ENCODE peak calls at places on chromosomes 11 and 22, in five cellular contexts. C is osteoblast, M is stomach, V is uterus, B is PC-3. S is an unnamed sample. For H3K4me1, the result is how much of the 10 kb centered on the place peaks cover.

GRCh38 chr11:3959015-3959917 is 103.8 kb downstream of the STIM1 start:
- DNase-seq in C (peak), M (no peak), V (no peak), B (peak), S (no peak)

GRCh38 chr11:35815556-35816315 is 128.1 kb upstream of the LDLRAD3 start:
- DNase-seq in C (no peak), M (no peak), V (peak), B (no peak), S (no peak)

GRCh38 chr22:23836281-23836680 is 2.5 kb downstream of the DERL3 start:
- DNase-seq in C (no peak), M (no peak), V (no peak), B (no peak), S (peak)

GRCh38 chr11:134098566-134099184 is 29.8 kb downstream of the JAM3 start:
- DNase-seq in C (no peak), M (no peak), V (no peak), B (peak), S (no peak)

GRCh38 chr11:65454696-65455456 is 32.3 kb downstream of the NEAT1 start:
- DNase-seq in C (peak), M (peak), V (peak), B (peak), S (peak)

GRCh38 chr11:97989121-97989520 is 1031.6 kb upstream of the CNTN5 start:
- DNase-seq in C (no peak), M (no peak), V (no peak), B (no peak), S (no peak)

GRCh38 chr22:31838917-31839316 is 85.1 kb downstream of the DEPDC5 start:
- DNase-seq in C (no peak), M (no peak), V (no peak), B (peak), S (no peak)

GRCh38 chr22:47043835-47044721 is 281.6 kb downstream of the TBC1D22A start:
- DNase-seq in C (peak), M (peak), V (no peak), B (no peak), S (peak)

GRCh38 chr11:110759972-110760381 is 47.7 kb upstream of the ARHGAP20 start:
- DNase-seq in C (no peak), M (peak), V (no peak), B (no peak), S (no peak)

GRCh38 chr22:38051900-38052862 is 5.0 kb upstream of the PICK1 start:
- DNase-seq in C (peak), M (peak), V (peak), B (peak), S (peak)

GRCh38 chr22:47110817-47111443 is 348.5 kb downstream of the TBC1D22A start:
- DNase-seq in C (peak), M (no peak), V (peak), B (no peak), S (no peak)

GRCh38 chr22:35627267-35628041 is 10.3 kb upstream of the MB start:
- DNase-seq in C (peak), M (peak), V (peak), B (peak), S (peak)

GRCh38 chr11:6307879-6308278 is 12.4 kb downstream of the CAVIN3 start:
- DNase-seq in C (peak), M (no peak), V (no peak), B (peak), S (no peak)

GRCh38 chr11:20443596-20443995 is 56.1 kb downstream of the PRMT3 start:
- DNase-seq in C (peak), M (no peak), V (no peak), B (peak), S (no peak)

GRCh38 chr11:102780491-102780918 is at the start of gene MMP10:
- DNase-seq in C (peak), M (no peak), V (no peak), B (peak), S (no peak)

GRCh38 chr22:22111267-22111751 is 128.7 kb upstream of the TOP3B start:
- DNase-seq in C (peak), M (no peak), V (no peak), B (peak), S (no peak)

GRCh38 chr11:1939006-1939626 is 8.0 kb upstream of the MRPL23 start:
- DNase-seq in C (peak), M (no peak), V (no peak), B (no peak), S (peak)

GRCh38 chr11:71083105-71083504 is 169.3 kb downstream of the SHANK2 start:
- DNase-seq in C (no peak), M (no peak), V (no peak), B (no peak), S (no peak)

GRCh38 chr11:15667127-15667725 is 552.5 kb downstream of the INSC start:
- DNase-seq in C (no peak), M (no peak), V (no peak), B (peak), S (no peak)

GRCh38 chr11:78855146-78855545 is 280.5 kb upstream of the NARS2 start:
- DNase-seq in C (no peak), M (no peak), V (no peak), B (no peak), S (no peak)

GRCh38 chr11:121630041-121630440 is 177.3 kb upstream of the SORL1-AS1 start:
- DNase-seq in C (peak), M (no peak), V (no peak), B (peak), S (no peak)

GRCh38 chr11:35486934-35487333 is 38.5 kb downstream of the PAMR1 start:
- DNase-seq in C (no peak), M (peak), V (no peak), B (no peak), S (no peak)

GRCh38 chr11:72263363-72263762 is 19.4 kb upstream of the PHOX2A start:
- DNase-seq in C (no peak), M (no peak), V (no peak), B (peak), S (no peak)

GRCh38 chr22:24338701-24339451 is 68.2 kb downstream of the SPECC1L start:
- DNase-seq in C (no peak), M (no peak), V (no peak), B (no peak), S (no peak)

GRCh38 chr11:122668562-122669090 is 13.1 kb downstream of the UBASH3B start:
- DNase-seq in C (peak), M (no peak), V (no peak), B (peak), S (no peak)

DNA sequence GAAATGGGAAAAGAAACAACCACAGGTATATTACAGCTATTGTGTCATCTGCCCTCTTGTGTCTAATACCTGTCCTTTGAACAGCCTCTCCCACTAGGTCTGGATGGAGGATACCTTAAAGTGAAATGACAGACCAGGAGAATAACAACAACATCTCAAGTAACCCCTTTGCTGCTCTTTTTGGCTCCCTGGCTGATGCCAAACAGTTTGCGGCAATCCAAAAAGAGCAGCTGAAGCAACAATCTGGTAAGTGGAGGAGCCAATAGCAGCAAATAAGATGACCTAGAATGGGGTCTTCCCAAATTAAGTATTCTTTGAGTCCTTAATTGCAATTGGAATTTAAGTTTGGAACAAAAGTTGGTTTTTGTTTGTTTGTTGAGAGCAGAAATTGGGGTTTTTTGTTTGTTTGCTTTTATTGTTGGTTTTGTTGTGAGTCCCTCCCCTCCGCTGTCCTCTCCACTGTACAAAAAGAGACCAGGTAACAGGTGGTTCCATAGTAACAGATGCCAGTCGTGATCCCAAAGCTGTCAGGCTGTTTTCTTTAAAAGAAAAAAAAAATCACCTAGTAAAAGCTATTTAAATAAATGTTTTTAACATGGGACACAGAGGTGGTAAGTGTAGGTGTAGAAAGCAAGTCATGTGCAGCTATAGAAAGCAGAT is 5.7 kb downstream of the UBE4A start:
- DNase-seq in C (no peak), M (no peak), V (no peak), B (no peak), S (no peak)
- H3K27ac ChIP-seq in C (no peak), M (no peak), V (no peak), B (no peak), S (no peak)

DNA sequence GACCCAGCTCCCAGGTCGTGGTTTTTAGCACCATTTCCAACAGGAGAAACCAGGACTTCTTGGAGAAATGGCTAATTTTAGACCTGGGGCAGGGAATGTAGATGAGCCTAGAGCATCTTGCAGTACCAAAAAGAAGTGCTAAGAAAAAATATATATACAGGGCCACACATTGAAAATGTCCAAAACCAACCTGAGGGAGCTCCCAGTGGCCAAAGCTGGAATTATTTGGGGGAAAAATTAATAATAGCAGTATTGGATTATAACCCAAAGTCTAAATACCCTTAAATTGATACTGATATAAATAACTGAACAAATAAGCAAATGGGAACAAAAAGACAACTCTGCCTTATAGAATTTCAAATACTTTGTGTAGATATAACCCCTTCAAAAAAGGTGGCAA is 108.0 kb downstream of the PARVA start:
- DNase-seq in C (no peak), M (no peak), V (no peak), B (peak), S (no peak)
- TF ChIP-seq CTCF in C (peak), M (peak), V (peak), B (peak), S (peak)

GRCh38 chr11:62558669-62559068 is 12.1 kb upstream of the AHNAK start:
- DNase-seq in C (peak), M (no peak), V (no peak), B (no peak), S (peak)
- H3K4me1 ChIP-seq in C (half or more), M (half or more), V (under half), B (half or more), S (under half)

GRCh38 chr22:43128928-43129424 is 14.2 kb downstream of the MCAT start:
- DNase-seq in C (peak), M (peak), V (no peak), B (no peak), S (no peak)

GRCh38 chr22:43128116-43128515 is 15.1 kb downstream of the MCAT start:
- DNase-seq in C (peak), M (no peak), V (no peak), B (no peak), S (no peak)

GRCh38 chr22:43129426-43130425 is 13.5 kb downstream of the MCAT start:
- DNase-seq in C (peak), M (no peak), V (no peak), B (no peak), S (no peak)

GRCh38 chr22:43127166-43127908 is 15.9 kb downstream of the MCAT start:
- DNase-seq in C (peak), M (peak), V (no peak), B (peak), S (no peak)

DNA sequence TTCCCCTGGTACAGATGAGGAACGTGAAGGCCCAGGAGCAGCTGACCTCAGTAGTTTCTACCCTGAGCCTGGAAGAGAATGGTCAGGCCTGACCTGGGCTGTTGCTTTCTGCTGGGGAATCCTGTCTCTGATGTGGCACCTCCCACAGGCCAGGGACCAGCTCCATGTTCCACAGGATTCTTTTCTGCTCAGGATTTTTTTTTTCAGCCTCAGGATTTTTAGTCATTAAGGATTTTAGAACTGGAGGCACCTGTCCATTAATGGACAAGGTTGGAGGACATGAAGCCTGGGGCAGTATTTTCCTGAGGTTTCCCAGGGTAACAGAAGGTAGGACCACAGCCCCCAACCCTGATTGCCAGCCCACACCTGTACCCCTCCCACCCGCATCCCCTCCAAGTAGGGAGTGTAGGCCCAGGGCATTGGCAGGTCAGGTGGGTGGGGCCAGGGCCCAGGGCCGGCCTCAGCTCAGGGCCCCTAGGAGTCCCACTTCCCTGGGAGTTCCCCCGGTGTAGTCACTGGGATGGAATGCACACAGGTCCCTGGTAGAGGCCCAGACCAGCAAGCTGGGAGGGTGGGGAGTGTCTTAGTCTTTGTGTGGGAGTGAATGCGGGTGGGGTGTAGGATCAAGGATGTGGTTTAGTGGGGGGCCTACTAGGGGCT is 16.1 kb downstream of the BIK start:
- DNase-seq in C (peak), M (peak), V (no peak), B (peak), S (peak)
- H3K27ac ChIP-seq in C (no peak), M (peak), V (no peak), B (peak), S (peak)

GRCh38 chr11:12540913-12541587 is 133.2 kb upstream of the TEAD1 start:
- DNase-seq in C (peak), M (no peak), V (peak), B (peak), S (no peak)
- TF ChIP-seq CTCF in C (peak), M (peak), V (peak), B (no peak), S (no peak)

GRCh38 chr22:27463121-27463520 is 338.4 kb downstream of the MN1 start:
- DNase-seq in C (no peak), M (no peak), V (no peak), B (no peak), S (no peak)
- H3K4me1 ChIP-seq in C (under half), M (under half), V (under half), B (under half), S (under half)

S was measured in kidney.